ENCODE peak calls at places on chromosomes 4 and X, in five cellular contexts. One of them, this sample, is unnamed.

GRCh38 chr4:41216294-41217019 is 2.1 kb upstream of the APBB2 start:
- DNase-seq in choroid plexus epithelial cell: peak; percentile 78
- DNase-seq in mammary epithelial cell: peak; percentile 75
- DNase-seq in B cell: no peak
- DNase-seq in heart right ventricle: peak; percentile 55
- DNase-seq in this sample: peak; percentile 47

GRCh38 chr4:77073106-77073858 is 2.5 kb downstream of the CCNI start:
- DNase-seq in choroid plexus epithelial cell: peak; percentile 61
- DNase-seq in mammary epithelial cell: peak; percentile 41
- DNase-seq in B cell: no peak
- DNase-seq in heart right ventricle: no peak
- DNase-seq in this sample: no peak

GRCh38 chrX:15033909-15034308 is 160.7 kb downstream of the MOSPD2 start:
- DNase-seq in choroid plexus epithelial cell: no peak
- DNase-seq in mammary epithelial cell: peak; percentile 6
- DNase-seq in B cell: no peak
- DNase-seq in heart right ventricle: no peak
- DNase-seq in this sample: no peak

GRCh38 chrX:15151267-15152196 is 118.4 kb downstream of the ASB9 start:
- DNase-seq in choroid plexus epithelial cell: peak; percentile 4
- DNase-seq in mammary epithelial cell: peak; percentile 23
- DNase-seq in B cell: no peak
- DNase-seq in heart right ventricle: no peak
- DNase-seq in this sample: no peak

GRCh38 chr4:17762705-17763104 is 18.7 kb downstream of the FAM184B start:
- DNase-seq in choroid plexus epithelial cell: peak; percentile 73
- DNase-seq in mammary epithelial cell: peak; percentile 67
- DNase-seq in B cell: no peak
- DNase-seq in heart right ventricle: no peak
- DNase-seq in this sample: no peak

GRCh38 chr4:25172964-25173917 is 13.0 kb upstream of the SEPSECS start:
- DNase-seq in choroid plexus epithelial cell: peak; percentile 98
- DNase-seq in mammary epithelial cell: peak; percentile 96
- DNase-seq in B cell: no peak
- DNase-seq in heart right ventricle: peak; percentile 77
- DNase-seq in this sample: no peak

GRCh38 chrX:41734530-41734929 is 10.5 kb downstream of the GPR82 start:
- DNase-seq in choroid plexus epithelial cell: peak; percentile 50
- DNase-seq in mammary epithelial cell: peak; percentile 3
- DNase-seq in B cell: no peak
- DNase-seq in heart right ventricle: no peak
- DNase-seq in this sample: no peak

GRCh38 chr4:98688416-98689290 is 30.2 kb upstream of the TSPAN5 start:
- DNase-seq in choroid plexus epithelial cell: peak; percentile 51
- DNase-seq in mammary epithelial cell: peak; percentile 18
- DNase-seq in B cell: no peak
- DNase-seq in heart right ventricle: no peak
- DNase-seq in this sample: no peak

GRCh38 chrX:120213438-120214265 is 37.0 kb upstream of the ZBTB33 start:
- DNase-seq in choroid plexus epithelial cell: peak; percentile 75
- DNase-seq in mammary epithelial cell: peak; percentile 55
- DNase-seq in B cell: peak; percentile 45
- DNase-seq in heart right ventricle: peak; percentile 45
- DNase-seq in this sample: peak; percentile 53
- TF ChIP-seq CTCF in choroid plexus epithelial cell: peak; percentile 85
- TF ChIP-seq CTCF in mammary epithelial cell: peak; percentile 94
- TF ChIP-seq CTCF in B cell: peak; percentile 72
- TF ChIP-seq CTCF in heart right ventricle: peak; percentile 82
- TF ChIP-seq CTCF in this sample: peak; percentile 40

DNA sequence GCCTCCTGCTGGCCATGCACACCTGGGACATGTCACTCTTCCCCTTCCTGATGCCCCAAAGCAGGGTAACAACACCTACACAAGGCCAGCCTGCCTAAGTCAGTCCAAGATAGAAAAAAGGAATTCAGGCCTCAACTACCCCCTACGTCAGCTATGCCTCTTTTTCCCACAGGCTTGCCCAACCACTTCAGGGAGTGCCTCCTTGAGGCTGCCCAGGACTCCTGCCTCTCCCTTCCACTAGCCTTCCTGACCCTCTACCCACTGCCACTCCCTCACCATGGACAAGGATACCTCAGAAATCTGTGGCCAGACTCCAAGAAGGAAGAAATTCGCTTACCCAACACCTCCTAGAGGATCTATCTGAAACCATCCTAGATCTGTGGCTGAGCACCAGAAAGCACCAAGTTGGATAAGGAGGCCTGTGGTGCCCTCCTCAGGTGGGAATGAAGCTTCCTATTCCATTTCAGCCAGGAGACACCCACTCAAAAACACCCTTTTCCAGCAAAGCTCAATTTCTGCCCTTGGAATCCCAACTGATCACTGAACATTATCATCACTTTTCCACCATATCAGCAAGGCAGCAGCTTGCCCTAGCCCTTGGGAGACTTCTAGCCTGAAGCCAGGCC is 1.8 kb downstream of the KDM5C start:
- DNase-seq in choroid plexus epithelial cell: no peak
- DNase-seq in mammary epithelial cell: peak; percentile 9
- DNase-seq in B cell: no peak
- DNase-seq in heart right ventricle: no peak
- DNase-seq in this sample: no peak
- TF ChIP-seq CTCF in choroid plexus epithelial cell: peak; percentile 10
- TF ChIP-seq CTCF in mammary epithelial cell: peak; percentile 20
- TF ChIP-seq CTCF in B cell: no peak
- TF ChIP-seq CTCF in heart right ventricle: no peak
- TF ChIP-seq CTCF in this sample: no peak

DNA sequence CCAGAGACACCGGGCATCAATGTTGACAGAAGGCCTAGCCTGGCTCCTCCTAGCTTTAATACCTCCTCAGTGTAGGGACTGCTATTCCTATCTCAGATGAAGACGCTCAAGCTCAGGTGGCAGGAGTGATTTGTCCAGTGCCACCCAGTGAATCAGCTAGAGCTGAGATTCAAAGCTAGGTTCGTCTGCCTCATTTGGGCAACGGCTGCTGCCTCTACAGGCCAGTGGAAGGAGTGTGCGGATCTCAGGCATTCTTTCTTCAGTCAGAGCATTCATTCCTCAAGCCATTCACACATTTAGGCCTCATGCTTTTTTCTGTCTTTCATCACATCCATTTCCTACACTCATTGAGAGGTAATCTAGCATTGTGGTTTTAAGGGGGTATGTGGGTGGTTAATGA is 7.3 kb downstream of the TSR2 start:
- DNase-seq in choroid plexus epithelial cell: peak; percentile 28
- DNase-seq in mammary epithelial cell: no peak
- DNase-seq in B cell: no peak
- DNase-seq in heart right ventricle: no peak
- DNase-seq in this sample: no peak
- TF ChIP-seq CTCF in choroid plexus epithelial cell: peak; percentile 46
- TF ChIP-seq CTCF in mammary epithelial cell: peak; percentile 21
- TF ChIP-seq CTCF in B cell: no peak
- TF ChIP-seq CTCF in heart right ventricle: no peak
- TF ChIP-seq CTCF in this sample: no peak

GRCh38 chrX:121254336-121254735 is 206.9 kb downstream of the GLUD2 start:
- DNase-seq in choroid plexus epithelial cell: peak; percentile 2
- DNase-seq in mammary epithelial cell: no peak
- DNase-seq in B cell: no peak
- DNase-seq in heart right ventricle: no peak
- DNase-seq in this sample: no peak
- TF ChIP-seq CTCF in choroid plexus epithelial cell: peak; percentile 30
- TF ChIP-seq CTCF in mammary epithelial cell: peak; percentile 15
- TF ChIP-seq CTCF in B cell: no peak
- TF ChIP-seq CTCF in heart right ventricle: peak; percentile 18
- TF ChIP-seq CTCF in this sample: no peak

GRCh38 chr4:3833326-3833989 is 67.3 kb downstream of the ADRA2C start:
- DNase-seq in choroid plexus epithelial cell: no peak
- DNase-seq in mammary epithelial cell: no peak
- DNase-seq in B cell: no peak
- DNase-seq in heart right ventricle: no peak
- DNase-seq in this sample: no peak

GRCh38 chr4:3834921-3835521 is 68.8 kb downstream of the ADRA2C start:
- DNase-seq in choroid plexus epithelial cell: no peak
- DNase-seq in mammary epithelial cell: no peak
- DNase-seq in B cell: no peak
- DNase-seq in heart right ventricle: no peak
- DNase-seq in this sample: no peak

GRCh38 chr4:3835527-3836040 is 69.4 kb downstream of the ADRA2C start:
- DNase-seq in choroid plexus epithelial cell: no peak
- DNase-seq in mammary epithelial cell: no peak
- DNase-seq in B cell: no peak
- DNase-seq in heart right ventricle: no peak
- DNase-seq in this sample: no peak

GRCh38 chr4:3832536-3833220 is 66.5 kb downstream of the ADRA2C start:
- DNase-seq in choroid plexus epithelial cell: no peak
- DNase-seq in mammary epithelial cell: no peak
- DNase-seq in B cell: no peak
- DNase-seq in heart right ventricle: no peak
- DNase-seq in this sample: no peak

GRCh38 chr4:3834186-3834920 is 68.2 kb downstream of the ADRA2C start:
- DNase-seq in choroid plexus epithelial cell: no peak
- DNase-seq in mammary epithelial cell: no peak
- DNase-seq in B cell: no peak
- DNase-seq in heart right ventricle: no peak
- DNase-seq in this sample: no peak
- TF ChIP-seq CTCF in choroid plexus epithelial cell: no peak
- TF ChIP-seq CTCF in mammary epithelial cell: no peak
- TF ChIP-seq CTCF in B cell: no peak
- TF ChIP-seq CTCF in heart right ventricle: no peak
- TF ChIP-seq CTCF in this sample: no peak

GRCh38 chr4:154559931-154560801 is 2.6 kb upstream of the FGB start:
- DNase-seq in choroid plexus epithelial cell: peak; percentile 14
- DNase-seq in mammary epithelial cell: no peak
- DNase-seq in B cell: no peak
- DNase-seq in heart right ventricle: no peak
- DNase-seq in this sample: no peak

GRCh38 chr4:154560824-154561231 is 2.0 kb upstream of the FGB start:
- DNase-seq in choroid plexus epithelial cell: peak; percentile 88
- DNase-seq in mammary epithelial cell: peak; percentile 79
- DNase-seq in B cell: no peak
- DNase-seq in heart right ventricle: no peak
- DNase-seq in this sample: no peak

GRCh38 chr4:154562697-154563254 is at the start of gene FGB:
- DNase-seq in choroid plexus epithelial cell: no peak
- DNase-seq in mammary epithelial cell: no peak
- DNase-seq in B cell: no peak
- DNase-seq in heart right ventricle: no peak
- DNase-seq in this sample: no peak

GRCh38 chr4:154564311-154564710 is 1.5 kb downstream of the FGB start:
- DNase-seq in choroid plexus epithelial cell: no peak
- DNase-seq in mammary epithelial cell: no peak
- DNase-seq in B cell: no peak
- DNase-seq in heart right ventricle: no peak
- DNase-seq in this sample: no peak

GRCh38 chr4:154559141-154559841 is 3.5 kb upstream of the FGB start:
- DNase-seq in choroid plexus epithelial cell: peak; percentile 86
- DNase-seq in mammary epithelial cell: peak; percentile 63
- DNase-seq in B cell: no peak
- DNase-seq in heart right ventricle: no peak
- DNase-seq in this sample: no peak
- TF ChIP-seq CTCF in choroid plexus epithelial cell: peak; percentile 79
- TF ChIP-seq CTCF in mammary epithelial cell: peak; percentile 72
- TF ChIP-seq CTCF in B cell: peak; percentile 38
- TF ChIP-seq CTCF in heart right ventricle: peak; percentile 49
- TF ChIP-seq CTCF in this sample: no peak